ENCODE peak calls at places on chromosomes 6 and 20, in eight cellular contexts. C is uterus, N is spleen, K is endothelial cell of umbilical vein, S is IMR-90, G is esophagus squamous epithelium, B is NB4, X is HCT116. H is an unnamed sample.
A peak's percentile ranks its signal among the peaks of the same experiment; 100 is the strongest.

GRCh38 chr6:21278078-21278790 is 315.3 kb upstream of the SOX4 start:
- DNase-seq in C (peak; percentile 18), G (no peak), S (no peak), N (no peak), X (no peak), K (no peak), B (peak; percentile 43), H (no peak)

GRCh38 chr6:163667372-163668060 is 253.0 kb downstream of the QKI start:
- DNase-seq in B (peak; percentile 98), G (no peak), C (no peak), K (no peak), N (peak; percentile 83), S (peak; percentile 15), X (no peak), H (no peak)

GRCh38 chr6:138597336-138597735 is 98.0 kb upstream of the NHSL1 start:
- DNase-seq in C (no peak), S (peak; percentile 68), N (no peak), K (peak; percentile 77), B (no peak), G (no peak), X (no peak), H (no peak)

GRCh38 chr6:11987390-11987789 is 24.7 kb upstream of the HIVEP1 start:
- DNase-seq in S (no peak), G (no peak), X (no peak), C (no peak), N (no peak), K (no peak), B (no peak), H (no peak)

GRCh38 chr20:59334616-59335300 is 34.3 kb downstream of the EDN3 start:
- DNase-seq in G (no peak), C (no peak), S (no peak), N (no peak), K (no peak), B (no peak), X (no peak), H (no peak)

GRCh38 chr6:151738267-151738666 is 69.2 kb upstream of the ESR1 start:
- DNase-seq in X (no peak), S (no peak), N (no peak), B (no peak), G (no peak), C (no peak), K (no peak), H (no peak)

GRCh38 chr20:25984933-25985332 is 288.3 kb upstream of the ZNF337 start:
- DNase-seq in G (no peak), X (no peak), S (peak; percentile 49), N (peak; percentile 75), K (peak; percentile 37), B (no peak), C (peak; percentile 70), H (no peak)

GRCh38 chr20:37430778-37431460 is 85.0 kb downstream of the SRC start:
- DNase-seq in K (no peak), X (no peak), C (no peak), B (no peak), S (no peak), G (no peak), N (no peak), H (no peak)

DNA sequence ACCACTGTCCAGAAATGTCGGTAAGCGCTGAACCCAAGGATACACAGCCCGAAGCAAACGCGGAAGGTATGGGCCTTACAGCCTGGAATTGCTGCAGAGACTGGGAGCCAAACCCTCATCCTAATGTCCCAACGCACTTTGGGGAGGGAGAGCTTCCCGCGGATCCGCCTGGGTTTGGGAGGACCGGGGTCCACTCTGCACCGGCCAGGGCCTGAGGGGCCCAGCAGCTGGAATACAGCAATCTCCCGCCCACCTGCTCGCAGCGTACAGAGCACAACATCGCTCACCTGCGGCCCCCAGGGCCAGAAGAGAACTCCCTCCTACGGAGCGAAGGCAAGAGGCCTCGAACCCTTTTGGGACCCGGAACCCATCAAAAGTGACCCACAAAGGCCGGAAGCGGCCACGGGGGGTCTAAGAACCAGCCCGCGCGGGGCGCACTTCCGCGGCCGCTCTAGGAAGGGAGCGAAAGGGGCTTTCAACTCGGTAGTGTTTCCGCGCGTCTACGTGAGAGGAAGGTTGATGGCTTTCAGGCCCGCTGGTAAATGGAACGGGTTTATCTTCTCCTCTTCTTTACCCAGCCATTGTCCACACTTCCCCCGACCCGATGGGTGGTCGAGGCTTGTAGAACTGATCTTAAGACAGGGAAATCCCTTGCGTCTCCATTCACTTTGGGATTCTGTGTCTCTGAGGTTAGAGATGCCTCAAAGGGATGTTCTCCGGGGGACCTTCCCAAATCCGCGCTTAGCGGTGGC is at the start of gene ZSCAN12:
- DNase-seq in C (peak; percentile 84), G (peak; percentile 35), N (peak; percentile 95), S (peak; percentile 89), X (no peak), B (peak; percentile 95), K (peak; percentile 72), H (peak; percentile 43)
- TF ChIP-seq POLR2A in C (no peak), G (no peak), N (no peak), S (peak; percentile 76), X (no peak), B (peak; percentile 67), K (peak; percentile 80), H (peak; percentile 36)

GRCh38 chr6:143449082-143449481 is 1.4 kb downstream of the ADAT2 start:
- DNase-seq in C (no peak), K (no peak), N (no peak), X (no peak), B (no peak), G (no peak), S (no peak), H (no peak)

GRCh38 chr6:143451531-143451930 is 926 bp downstream of the PEX3 start:
- DNase-seq in X (no peak), B (peak; percentile 65), K (no peak), C (no peak), S (no peak), N (no peak), G (no peak), H (no peak)

GRCh38 chr6:143449731-143450452 is 603 bp downstream of the ADAT2 start:
- DNase-seq in N (no peak), K (peak; percentile 71), G (no peak), S (peak; percentile 23), X (no peak), C (no peak), B (peak; percentile 68), H (no peak)

GRCh38 chr6:143450453-143451362 is at the start of the genes ADAT2 and PEX3:
- DNase-seq in N (peak; percentile 99), K (peak; percentile 94), C (peak; percentile 86), B (peak; percentile 98), X (peak; percentile 90), S (peak; percentile 92), G (peak; percentile 67), H (peak; percentile 51)
- TF ChIP-seq POLR2A in N (no peak), K (peak; percentile 87), C (peak; percentile 51), B (peak; percentile 74), X (peak; percentile 52), S (peak; percentile 65), G (no peak), H (peak; percentile 85)

DNA sequence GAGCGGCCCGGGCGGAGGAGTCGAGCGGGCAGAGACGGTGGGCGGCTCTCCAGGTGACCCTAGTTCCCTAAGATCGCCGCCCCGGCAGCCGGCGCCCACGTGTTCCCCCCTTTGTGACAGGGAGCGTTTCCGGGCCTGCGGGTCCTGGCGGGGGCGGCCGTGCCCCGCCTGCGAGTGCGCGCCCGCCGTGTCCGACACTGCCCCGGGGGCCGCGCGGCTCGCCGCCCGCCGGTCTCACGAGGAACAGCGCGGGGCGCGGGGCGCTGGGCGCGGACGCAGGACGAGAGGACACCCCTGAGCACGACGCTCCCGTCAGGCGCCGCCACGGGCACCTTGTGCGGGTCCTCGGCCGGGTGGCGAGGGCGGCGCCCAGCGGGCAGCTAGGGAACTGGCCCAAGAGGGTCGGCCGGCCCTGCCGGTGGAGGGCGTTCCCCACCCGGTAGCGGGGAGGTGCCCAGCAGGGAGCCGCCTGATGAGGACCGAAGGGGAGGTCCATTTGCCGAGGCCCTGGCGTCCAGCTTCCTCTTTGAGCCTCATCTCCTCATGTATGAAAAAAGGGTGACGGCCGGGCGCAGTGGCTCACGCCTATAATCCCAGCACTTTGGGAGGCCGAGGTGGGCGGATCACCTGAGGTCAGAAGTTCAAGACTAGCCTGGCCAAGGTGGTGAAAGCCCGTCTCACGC is at the start of gene VARS1:
- DNase-seq in K (peak; percentile 87), G (peak; percentile 47), B (peak; percentile 98), S (peak; percentile 84), C (peak; percentile 91), N (peak; percentile 99), X (peak; percentile 82), H (peak; percentile 92)
- TF ChIP-seq POLR2A in K (no peak), G (no peak), B (peak; percentile 25), S (peak; percentile 44), C (peak; percentile 72), N (peak; percentile 58), X (no peak), H (peak; percentile 47)

GRCh38 chr6:101085327-101085726 is 204.2 kb upstream of the ASCC3 start:
- DNase-seq in K (no peak), B (no peak), C (no peak), G (no peak), S (no peak), N (no peak), X (no peak), H (no peak)

GRCh38 chr6:101080597-101080996 is 199.5 kb upstream of the ASCC3 start:
- DNase-seq in C (no peak), B (no peak), K (no peak), X (no peak), S (peak; percentile 33), N (no peak), G (no peak), H (no peak)

GRCh38 chr6:101086473-101086872 is 205.3 kb upstream of the ASCC3 start:
- DNase-seq in X (no peak), N (no peak), C (no peak), S (no peak), B (no peak), K (no peak), G (no peak), H (no peak)

GRCh38 chr6:101079696-101080270 is 198.7 kb upstream of the ASCC3 start:
- DNase-seq in N (no peak), K (no peak), S (no peak), C (no peak), G (no peak), X (no peak), B (no peak), H (no peak)

DNA sequence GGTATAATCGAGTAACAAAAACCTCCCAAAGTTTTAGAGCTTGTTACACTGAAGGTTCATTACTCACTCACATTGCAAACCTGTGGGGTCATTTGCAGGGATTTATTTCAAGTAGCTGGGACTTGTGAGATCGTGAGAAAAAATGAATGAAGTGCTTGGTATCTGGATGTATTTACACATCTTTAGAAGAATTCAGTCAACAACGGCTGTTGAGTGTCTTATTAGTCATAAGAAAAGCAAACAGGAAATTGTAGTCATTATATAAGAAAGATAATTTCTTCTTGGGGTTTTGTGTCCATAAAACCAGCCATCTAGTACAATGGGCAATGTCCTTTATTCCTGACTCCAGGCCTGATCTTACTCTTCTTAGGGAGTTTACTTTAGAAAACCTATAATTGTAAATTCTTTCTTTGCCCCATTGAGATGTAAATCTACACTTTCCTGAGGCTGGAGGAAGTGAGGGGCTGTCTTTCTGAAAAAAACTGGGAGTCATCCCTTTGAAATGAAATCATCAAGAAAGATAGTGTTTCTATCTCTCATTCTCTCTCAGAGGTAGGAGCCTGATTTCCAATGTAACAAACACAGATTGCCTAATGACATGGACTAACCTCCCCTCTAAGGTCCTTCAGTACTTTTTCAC is 202.5 kb upstream of the ASCC3 start:
- DNase-seq in K (no peak), B (no peak), S (peak; percentile 79), N (no peak), C (no peak), X (no peak), G (no peak), H (peak; percentile 2)
- TF ChIP-seq POLR2A in K (no peak), B (no peak), S (no peak), N (no peak), C (no peak), X (no peak), G (no peak), H (no peak)

GRCh38 chr20:32457476-32457986 is 99.4 kb downstream of the ASXL1 start:
- DNase-seq in C (peak; percentile 65), N (no peak), S (peak; percentile 56), B (no peak), K (peak; percentile 39), G (no peak), X (no peak), H (no peak)
- TF ChIP-seq POLR2A in C (no peak), N (no peak), S (no peak), B (no peak), K (peak; percentile 7), G (no peak), X (no peak), H (no peak)